ENCODE peak calls at places on chromosomes 16 and 17, in eight cellular contexts. U is CD4-positive, alpha-beta T cell; T is body of pancreas; O is NCI-H69; P is non-pigmented ciliary epithelial cell; A is NCI-H748 treated with DMSO at 0.1 percent for 48 hours; I is esophagus squamous epithelium; M is NCI-H1105. B is an unnamed sample.

GRCh38 chr17:74746922-74747321 is 1.5 kb upstream of the NHERF1 start:
- DNase-seq in I (no peak), O (no peak), P (no peak), U (no peak), T (no peak), A (no peak), M (no peak), B (no peak)

GRCh38 chr17:19250421-19251141 is 13.4 kb downstream of the EPN2 start:
- DNase-seq in P (no peak), O (peak), T (no peak), A (no peak), I (no peak), M (no peak), U (no peak), B (no peak)

GRCh38 chr17:9240659-9241370 is 219.5 kb downstream of the NTN1 start:
- DNase-seq in U (no peak), T (peak), P (no peak), I (no peak), M (no peak), A (no peak), O (no peak), B (no peak)

GRCh38 chr16:1877804-1878203 is 5.8 kb upstream of the MEIOB start:
- DNase-seq in T (no peak), O (peak), P (no peak), A (no peak), I (no peak), U (no peak), M (no peak), B (peak)

GRCh38 chr16:53817117-53817516 is 113.2 kb downstream of the FTO start:
- DNase-seq in P (peak), T (no peak), U (no peak), O (no peak), M (no peak), I (no peak), A (no peak), B (no peak)

GRCh38 chr17:17924857-17925250 is 47.3 kb downstream of the TOM1L2 start:
- DNase-seq in O (no peak), T (no peak), A (no peak), P (no peak), I (no peak), U (no peak), M (no peak), B (no peak)

GRCh38 chr16:2520784-2521577 is 810 bp downstream of the AMDHD2 start:
- DNase-seq in T (peak), P (no peak), I (no peak), A (no peak), M (no peak), U (peak), O (peak), B (no peak)

GRCh38 chr16:25366078-25366477 is 108.4 kb upstream of the ZKSCAN2 start:
- DNase-seq in U (no peak), M (no peak), T (no peak), A (no peak), O (no peak), P (no peak), I (no peak), B (no peak)

GRCh38 chr17:57032343-57032742 is 52.7 kb upstream of the AKAP1 start:
- DNase-seq in A (no peak), T (peak), U (no peak), O (no peak), P (no peak), M (peak), I (no peak), B (no peak)

GRCh38 chr17:39014044-39014794 is 47.0 kb upstream of the FBXO47 start:
- DNase-seq in A (no peak), T (no peak), U (no peak), I (no peak), P (no peak), M (no peak), O (no peak), B (no peak)

B was measured in NCI-H1436.